ENCODE peak calls at places on chromosomes 7 and 10, in six cellular contexts. Q is COR-L47, B is Right ventricle myocardium inferior, I is tibial artery, S is T-cell, M is C1 segment of cervical spinal cord. O is an unnamed sample.

GRCh38 chr7:120337308-120337907 is 64.4 kb downstream of the KCND2 start:
- DNase-seq in Q (no peak), I (no peak), S (no peak), B (no peak), M (no peak), O (no peak)

GRCh38 chr10:125559210-125559609 is 123.8 kb downstream of the TEX36 start:
- DNase-seq in I (no peak), S (no peak), M (no peak), Q (no peak), B (no peak), O (no peak)

GRCh38 chr10:24519950-24520349 is 203.7 kb downstream of the ARHGAP21 start:
- DNase-seq in Q (no peak), M (no peak), B (no peak), I (no peak), S (peak), O (peak)

GRCh38 chr7:22357311-22358175 is 589 bp upstream of the RAPGEF5 start:
- DNase-seq in Q (peak), M (no peak), I (no peak), B (no peak), S (no peak), O (no peak)

GRCh38 chr7:127890726-127891125 is 140.5 kb downstream of the LRRC4 start:
- DNase-seq in I (no peak), S (no peak), M (no peak), Q (peak), B (no peak), O (no peak)

GRCh38 chr10:74874649-74875048 is 48.2 kb downstream of the KAT6B start:
- DNase-seq in M (no peak), Q (no peak), B (no peak), I (no peak), S (no peak), O (no peak)

GRCh38 chr10:78328592-78329404 is 295.1 kb downstream of the RPS24 start:
- DNase-seq in Q (no peak), M (no peak), I (no peak), B (no peak), S (no peak), O (no peak)

GRCh38 chr10:124717911-124718734 is 26.1 kb downstream of the FAM53B start:
- DNase-seq in I (no peak), B (peak), M (no peak), S (peak), Q (no peak), O (peak)

GRCh38 chr7:49001610-49002033 is 77.3 kb downstream of the CDC14C start:
- DNase-seq in M (no peak), B (no peak), S (no peak), Q (peak), I (no peak), O (peak)

GRCh38 chr7:44102846-44103565 is 1.1 kb upstream of the AEBP1 start:
- DNase-seq in S (no peak), Q (no peak), I (no peak), B (peak), M (no peak), O (no peak)

GRCh38 chr10:43873717-43874116 is 225.0 kb upstream of the ZNF32 start:
- DNase-seq in I (no peak), B (peak), S (no peak), M (no peak), Q (no peak), O (no peak)

GRCh38 chr7:55966851-55967250 is 2.5 kb downstream of the NIPSNAP2 start:
- DNase-seq in M (no peak), I (no peak), S (no peak), B (no peak), Q (no peak), O (no peak)

O was measured in T-helper 2 cell treated with Interferon-gamma antibody and Interleukin-4, amounts not matched to agents 5 μg/mL and 100 μg/mL, for 36 hours.